ENCODE peak calls at places on chromosomes 2 and 18, in eight cellular contexts. A is ovary, Q is lower leg skin, J is GM12891, T is HCT116, M is NB4, L is heart left ventricle, P is H54. H is an unnamed sample.

GRCh38 chr2:238895901-238896600 is 48.2 kb downstream of the TWIST2 start:
- DNase-seq in P (peak), A (peak), J (no peak), T (no peak), Q (peak), L (peak), M (no peak), H (peak)

GRCh38 chr18:60022671-60023276 is 123.0 kb downstream of the PMAIP1 start:
- DNase-seq in J (no peak), M (no peak), A (no peak), Q (no peak), L (no peak), T (no peak), P (no peak), H (no peak)

GRCh38 chr2:108257757-108258331 is 18.1 kb downstream of the SULT1C3 start:
- DNase-seq in T (no peak), J (no peak), P (no peak), M (no peak), Q (no peak), L (no peak), A (no peak), H (no peak)

GRCh38 chr18:35646449-35646848 is 64.9 kb downstream of the GALNT1 start:
- DNase-seq in P (no peak), M (no peak), A (no peak), L (no peak), Q (no peak), T (no peak), J (no peak), H (no peak)

GRCh38 chr2:99787762-99788382 is 298.1 kb upstream of the REV1 start:
- DNase-seq in P (no peak), L (no peak), J (no peak), Q (no peak), M (no peak), T (no peak), A (no peak), H (no peak)

GRCh38 chr2:68775272-68775847 is 40.7 kb downstream of the ARHGAP25 start:
- DNase-seq in M (peak), J (no peak), P (no peak), L (peak), A (no peak), Q (no peak), T (no peak), H (no peak)

GRCh38 chr2:100924520-100925451 is 77.3 kb upstream of the RPL31 start:
- DNase-seq in A (no peak), J (no peak), T (no peak), Q (no peak), M (no peak), P (peak), L (peak), H (peak)

GRCh38 chr2:197239434-197239833 is 71.1 kb downstream of the ANKRD44 start:
- DNase-seq in T (no peak), J (no peak), L (no peak), Q (no peak), A (no peak), M (peak), P (no peak), H (no peak)

GRCh38 chr18:50744253-50744652 is 75.6 kb downstream of the MRO start:
- DNase-seq in P (no peak), Q (no peak), L (no peak), T (no peak), J (no peak), M (no peak), A (no peak), H (no peak)

GRCh38 chr2:85680707-85681353 is 12.8 kb upstream of the SFTPB start:
- DNase-seq in T (no peak), A (no peak), Q (no peak), L (no peak), J (no peak), M (no peak), P (no peak), H (no peak)

GRCh38 chr2:132662742-132663141 is 7.3 kb downstream of the LYPD1 start:
- DNase-seq in A (no peak), Q (no peak), J (no peak), T (no peak), L (no peak), P (no peak), M (no peak), H (no peak)

GRCh38 chr2:217793566-217794132 is 209.1 kb downstream of the TNS1 start:
- DNase-seq in L (no peak), P (no peak), T (no peak), J (no peak), M (no peak), A (no peak), Q (peak), H (no peak)

GRCh38 chr2:15842771-15843666 is 97.3 kb upstream of the MYCN start:
- DNase-seq in L (no peak), A (no peak), P (no peak), T (no peak), Q (peak), M (no peak), J (no peak), H (no peak)

DNA sequence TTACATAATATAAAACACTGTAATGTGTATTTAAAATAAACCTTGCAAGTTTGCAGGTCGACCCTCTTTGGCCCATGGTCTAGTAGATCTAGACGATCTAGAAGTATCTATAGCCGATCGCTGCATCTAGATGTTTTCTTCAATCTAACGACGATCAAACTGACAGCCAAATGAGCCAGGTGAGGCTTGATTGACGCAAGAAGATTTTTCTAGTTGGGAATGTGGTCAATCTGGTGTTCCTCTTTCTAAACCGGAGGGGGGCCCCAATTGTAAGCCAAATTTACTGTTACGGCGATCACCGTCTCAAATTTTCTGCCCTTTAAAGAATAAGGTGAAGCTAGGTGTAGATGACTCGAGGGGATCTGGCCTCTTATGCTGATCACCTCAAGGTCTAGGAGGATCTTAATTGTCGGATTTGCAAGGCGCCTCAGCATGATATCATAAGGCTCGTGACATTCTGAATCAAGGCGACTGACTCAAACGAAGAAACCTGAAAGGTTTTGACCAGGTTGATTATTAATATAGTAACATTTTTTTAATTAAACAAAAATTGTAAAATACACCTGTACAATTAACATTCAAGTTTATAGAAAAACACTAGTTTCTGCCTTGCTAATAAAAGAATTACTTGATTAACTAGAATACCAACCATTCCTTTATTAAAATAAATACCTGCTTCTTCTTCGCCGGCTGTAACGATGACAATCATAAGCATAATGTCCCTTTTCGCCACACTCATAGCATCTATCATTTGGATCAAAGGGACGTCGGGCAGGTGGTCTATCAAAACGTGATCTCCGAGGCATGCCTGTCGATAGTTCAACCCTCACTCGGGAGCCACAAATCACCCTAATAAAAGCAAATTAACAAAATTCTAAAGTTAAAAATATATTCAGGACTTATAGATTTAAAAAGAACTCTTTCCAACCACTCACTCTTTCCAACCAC is 2.0 kb downstream of the SRSF7 start:
- DNase-seq in L (no peak), T (no peak), A (no peak), Q (peak), P (no peak), M (peak), J (no peak), H (no peak)
- TF ChIP-seq POLR2A in L (no peak), T (no peak), A (no peak), Q (no peak), P (no peak), M (no peak), J (peak), H (no peak)

DNA sequence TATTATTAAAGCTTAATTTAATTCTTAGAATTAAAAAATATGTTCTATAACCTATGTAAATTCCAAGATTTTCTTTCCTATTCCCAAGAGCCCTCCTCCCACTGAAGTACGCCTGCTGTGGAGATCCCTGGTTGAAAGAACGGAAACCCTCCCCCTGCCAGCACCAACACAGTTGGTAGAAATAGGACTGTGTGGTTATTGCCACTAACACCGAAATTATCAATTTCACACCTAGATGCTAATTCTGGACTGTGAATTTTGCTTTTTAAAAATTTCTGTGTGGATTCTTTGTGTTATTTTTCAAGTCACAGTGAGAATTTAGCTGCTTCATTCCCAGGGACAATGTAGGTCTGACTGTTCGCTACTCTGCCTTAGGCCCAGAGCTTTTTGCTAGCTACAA is 305.8 kb upstream of the HNMT start:
- DNase-seq in L (no peak), P (no peak), Q (no peak), J (no peak), A (no peak), T (no peak), M (no peak), H (no peak)
- TF ChIP-seq POLR2A in L (no peak), P (no peak), Q (no peak), J (no peak), A (no peak), T (no peak), M (no peak), H (no peak)

GRCh38 chr2:64767670-64768425 is 114.1 kb upstream of the SERTAD2 start:
- DNase-seq in P (peak), T (no peak), J (peak), M (peak), A (peak), Q (peak), L (peak), H (peak)
- TF ChIP-seq POLR2A in P (peak), T (peak), J (peak), M (peak), A (peak), Q (no peak), L (peak), H (peak)

GRCh38 chr2:37344453-37345361 is at the start of gene QPCT:
- DNase-seq in P (peak), L (peak), J (peak), T (no peak), Q (peak), M (peak), A (peak), H (peak)
- TF ChIP-seq POLR2A in P (no peak), L (no peak), J (no peak), T (no peak), Q (no peak), M (no peak), A (no peak), H (peak)

GRCh38 chr2:52456759-52457377 is 1310.7 kb upstream of the CHAC2 start:
- DNase-seq in Q (no peak), T (no peak), J (no peak), A (no peak), L (no peak), M (no peak), P (no peak), H (no peak)
- TF ChIP-seq POLR2A in Q (no peak), T (no peak), J (no peak), A (no peak), L (no peak), M (no peak), P (no peak), H (no peak)

GRCh38 chr2:70992945-70993688 is 1.6 kb downstream of the TEX261 start:
- DNase-seq in L (no peak), Q (peak), P (no peak), A (peak), J (no peak), T (no peak), M (peak), H (peak)

GRCh38 chr2:70993689-70993986 is 1.0 kb downstream of the TEX261 start:
- DNase-seq in J (no peak), T (no peak), Q (peak), L (no peak), M (no peak), A (peak), P (no peak), H (no peak)

GRCh38 chr2:70995227-70995729 is 605 bp upstream of the TEX261 start:
- DNase-seq in M (peak), L (no peak), P (no peak), J (peak), A (peak), T (peak), Q (peak), H (no peak)

GRCh38 chr2:70994055-70994444 is 623 bp downstream of the TEX261 start:
- DNase-seq in M (peak), P (no peak), T (no peak), Q (no peak), L (no peak), A (no peak), J (no peak), H (no peak)

DNA sequence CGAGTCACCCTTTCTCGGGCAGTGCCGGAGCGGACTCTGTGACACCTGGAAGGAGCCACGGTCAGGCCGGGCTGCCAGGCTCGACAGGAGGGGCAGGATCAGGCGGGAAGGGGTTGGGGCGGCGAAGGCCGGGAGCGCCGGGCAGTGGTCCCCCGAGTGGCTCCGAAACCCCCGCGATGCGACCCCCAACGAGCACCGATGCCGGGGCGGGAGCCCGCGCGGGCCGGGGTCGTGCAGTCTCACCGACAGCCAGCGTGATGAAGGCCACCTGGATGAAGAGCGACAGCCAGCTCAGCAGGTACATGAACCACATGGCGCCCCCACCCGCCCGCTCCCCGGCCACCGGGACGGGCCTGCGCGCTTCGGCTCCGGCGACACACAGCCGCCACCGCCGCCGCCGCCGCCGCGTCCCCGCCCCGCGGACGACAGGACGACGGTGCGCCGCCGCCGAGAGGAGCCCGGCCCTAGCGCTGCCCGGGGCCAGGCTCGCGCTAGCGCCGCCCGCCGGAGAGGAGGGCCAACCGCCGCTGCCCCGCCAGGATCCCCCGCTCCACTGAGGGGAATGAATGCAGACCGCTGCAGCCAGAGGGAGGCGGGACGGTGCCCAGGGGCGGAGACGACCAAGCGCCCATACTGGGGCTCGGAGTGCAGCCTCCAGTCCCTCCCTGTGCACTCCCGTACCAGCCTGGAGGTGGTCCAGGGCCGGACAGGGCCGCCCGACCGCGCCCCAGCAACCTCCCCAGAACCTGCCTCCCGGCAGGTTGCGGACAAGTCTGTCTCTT is at the start of gene TEX261:
- DNase-seq in T (peak), Q (peak), P (peak), L (peak), A (peak), M (peak), J (peak), H (peak)
- TF ChIP-seq POLR2A in T (peak), Q (no peak), P (peak), L (peak), A (peak), M (no peak), J (peak), H (peak)

GRCh38 chr2:60508307-60508706 is 45.1 kb downstream of the BCL11A start:
- DNase-seq in M (no peak), A (no peak), L (no peak), P (no peak), Q (no peak), T (no peak), J (no peak), H (no peak)

GRCh38 chr2:60503923-60504514 is 49.4 kb downstream of the BCL11A start:
- DNase-seq in T (no peak), M (no peak), A (no peak), L (peak), Q (no peak), P (no peak), J (no peak), H (no peak)

GRCh38 chr2:60505861-60506260 is 47.6 kb downstream of the BCL11A start:
- DNase-seq in A (no peak), M (no peak), Q (no peak), J (no peak), P (no peak), T (no peak), L (no peak), H (no peak)

GRCh38 chr2:60505240-60505639 is 48.2 kb downstream of the BCL11A start:
- DNase-seq in J (no peak), P (no peak), Q (no peak), L (no peak), A (no peak), T (no peak), M (no peak), H (no peak)

GRCh38 chr2:60507211-60507810 is 46.1 kb downstream of the BCL11A start:
- DNase-seq in T (no peak), J (no peak), P (no peak), M (no peak), A (no peak), L (no peak), Q (no peak), H (no peak)
- TF ChIP-seq POLR2A in T (no peak), J (no peak), P (no peak), M (no peak), A (no peak), L (no peak), Q (no peak), H (no peak)

GRCh38 chr18:80148316-80149199 is 39.5 kb downstream of the ADNP2 start:
- DNase-seq in Q (peak), L (no peak), A (no peak), P (no peak), M (peak), J (no peak), T (no peak), H (no peak)

GRCh38 chr18:80145191-80145799 is 36.2 kb downstream of the ADNP2 start:
- DNase-seq in Q (no peak), T (no peak), J (no peak), L (no peak), P (no peak), M (no peak), A (no peak), H (no peak)

GRCh38 chr18:80149667-80150066 is 40.6 kb downstream of the ADNP2 start:
- DNase-seq in T (no peak), A (no peak), P (no peak), Q (no peak), J (no peak), L (no peak), M (no peak), H (no peak)

GRCh38 chr18:80147037-80147417 is 38.0 kb downstream of the ADNP2 start:
- DNase-seq in M (peak), L (no peak), Q (no peak), P (no peak), J (no peak), T (no peak), A (no peak), H (no peak)

GRCh38 chr18:80147418-80148315 is 38.6 kb downstream of the ADNP2 start:
- DNase-seq in A (peak), J (peak), L (peak), Q (peak), T (no peak), P (no peak), M (peak), H (peak)
- TF ChIP-seq POLR2A in A (no peak), J (peak), L (no peak), Q (no peak), T (no peak), P (peak), M (no peak), H (no peak)

DNA sequence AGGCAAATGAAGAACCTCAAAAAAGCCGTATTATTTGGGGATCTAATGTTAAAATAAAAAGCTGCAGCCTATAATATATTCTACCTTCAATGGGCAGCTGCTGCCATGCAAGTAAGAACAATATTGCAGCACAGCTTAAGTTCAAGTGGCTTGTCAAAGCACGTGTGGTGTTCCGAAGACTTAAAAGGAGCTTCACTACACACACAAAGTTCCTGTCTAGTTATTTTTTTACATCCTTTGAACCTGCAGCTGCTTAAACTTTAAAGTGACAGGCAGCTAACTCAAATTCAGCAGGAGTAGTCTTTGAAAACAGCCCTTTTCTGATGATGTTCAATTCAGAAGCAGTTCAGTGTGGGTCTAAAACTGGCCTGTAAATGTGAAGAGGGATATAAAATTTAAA is 85.8 kb upstream of the XIRP2 start:
- DNase-seq in M (no peak), P (no peak), T (no peak), A (no peak), L (no peak), Q (no peak), J (no peak), H (no peak)
- TF ChIP-seq POLR2A in M (no peak), P (no peak), T (no peak), A (no peak), L (no peak), Q (no peak), J (no peak), H (no peak)

GRCh38 chr2:27376151-27376865 is 4.2 kb downstream of the ZNF513 start:
- DNase-seq in L (no peak), Q (no peak), P (no peak), T (no peak), M (no peak), A (no peak), J (no peak), H (no peak)
- TF ChIP-seq POLR2A in L (no peak), Q (no peak), P (no peak), T (no peak), M (no peak), A (no peak), J (peak), H (no peak)